ENCODE peak calls at places on chromosomes 5 and 9, in four cellular contexts. One of them, this sample, is unnamed.

GRCh38 chr5:21701317-21701716 is 1151.8 kb downstream of the CDH12 start:
- DNase-seq in Peyer's patch: no peak
- DNase-seq in WERI-Rb-1: no peak
- DNase-seq in substantia nigra: no peak
- DNase-seq in this sample: no peak

GRCh38 chr5:32020271-32020670 is 153.8 kb downstream of the GOLPH3 start:
- DNase-seq in Peyer's patch: no peak
- DNase-seq in WERI-Rb-1: no peak
- DNase-seq in substantia nigra: no peak
- DNase-seq in this sample: no peak

GRCh38 chr9:83130541-83130940 is 67.6 kb upstream of the RASEF start:
- DNase-seq in Peyer's patch: no peak
- DNase-seq in WERI-Rb-1: no peak
- DNase-seq in substantia nigra: no peak
- DNase-seq in this sample: no peak

GRCh38 chr5:57215629-57216195 is 41.9 kb downstream of the GPBP1 start:
- DNase-seq in Peyer's patch: no peak
- DNase-seq in WERI-Rb-1: no peak
- DNase-seq in substantia nigra: no peak
- DNase-seq in this sample: no peak

GRCh38 chr9:92669527-92669889 is 423 bp downstream of the IPPK start:
- DNase-seq in Peyer's patch: no peak
- DNase-seq in WERI-Rb-1: peak
- DNase-seq in substantia nigra: no peak
- DNase-seq in this sample: no peak

GRCh38 chr5:219492-219891 is 1.4 kb downstream of the SDHA start:
- DNase-seq in Peyer's patch: peak
- DNase-seq in WERI-Rb-1: no peak
- DNase-seq in substantia nigra: no peak
- DNase-seq in this sample: no peak

GRCh38 chr5:105677291-105677690 is 1993.4 kb downstream of the EFNA5 start:
- DNase-seq in Peyer's patch: no peak
- DNase-seq in WERI-Rb-1: no peak
- DNase-seq in substantia nigra: no peak
- DNase-seq in this sample: no peak

GRCh38 chr5:89262030-89262429 is 379.0 kb upstream of the MEF2C start:
- DNase-seq in Peyer's patch: no peak
- DNase-seq in WERI-Rb-1: no peak
- DNase-seq in substantia nigra: no peak
- DNase-seq in this sample: no peak

GRCh38 chr5:103422756-103423155 is 139.8 kb downstream of the NUDT12 start:
- DNase-seq in Peyer's patch: no peak
- DNase-seq in WERI-Rb-1: no peak
- DNase-seq in substantia nigra: no peak
- DNase-seq in this sample: no peak

GRCh38 chr5:155116456-155117251 is 103.1 kb downstream of the KIF4B start:
- DNase-seq in Peyer's patch: no peak
- DNase-seq in WERI-Rb-1: no peak
- DNase-seq in substantia nigra: no peak
- DNase-seq in this sample: no peak

GRCh38 chr9:109194157-109194556 is 27.1 kb upstream of the FRRS1L start:
- DNase-seq in Peyer's patch: no peak
- DNase-seq in WERI-Rb-1: no peak
- DNase-seq in substantia nigra: no peak
- DNase-seq in this sample: peak

GRCh38 chr9:135883410-135884089 is 23.8 kb downstream of the CAMSAP1 start:
- DNase-seq in Peyer's patch: no peak
- DNase-seq in WERI-Rb-1: no peak
- DNase-seq in substantia nigra: no peak
- DNase-seq in this sample: no peak

GRCh38 chr5:2640717-2641116 is 110.8 kb downstream of the IRX2 start:
- DNase-seq in Peyer's patch: no peak
- DNase-seq in WERI-Rb-1: no peak
- DNase-seq in substantia nigra: no peak
- DNase-seq in this sample: no peak

GRCh38 chr9:9912459-9912858 is 700.3 kb downstream of the PTPRD start:
- DNase-seq in Peyer's patch: no peak
- DNase-seq in WERI-Rb-1: no peak
- DNase-seq in substantia nigra: no peak
- DNase-seq in this sample: no peak

GRCh38 chr5:134250949-134251348 is 25.1 kb upstream of the PPP2CA start:
- DNase-seq in Peyer's patch: no peak
- DNase-seq in WERI-Rb-1: no peak
- DNase-seq in substantia nigra: no peak
- DNase-seq in this sample: no peak

GRCh38 chr9:133727277-133727875 is 10.8 kb downstream of the SARDH start:
- DNase-seq in Peyer's patch: peak
- DNase-seq in WERI-Rb-1: peak
- DNase-seq in substantia nigra: no peak
- DNase-seq in this sample: no peak

GRCh38 chr9:122180633-122181032 is 20.9 kb downstream of the MORN5 start:
- DNase-seq in Peyer's patch: no peak
- DNase-seq in WERI-Rb-1: no peak
- DNase-seq in substantia nigra: no peak
- DNase-seq in this sample: no peak

GRCh38 chr5:124315746-124316415 is 430.6 kb downstream of the ZNF608 start:
- DNase-seq in Peyer's patch: no peak
- DNase-seq in WERI-Rb-1: no peak
- DNase-seq in substantia nigra: no peak
- DNase-seq in this sample: peak

GRCh38 chr5:19104963-19105362 is 883.0 kb downstream of the CDH18 start:
- DNase-seq in Peyer's patch: no peak
- DNase-seq in WERI-Rb-1: no peak
- DNase-seq in substantia nigra: no peak
- DNase-seq in this sample: no peak

GRCh38 chr5:994821-995220 is 13.8 kb upstream of the NKD2 start:
- DNase-seq in Peyer's patch: no peak
- DNase-seq in WERI-Rb-1: no peak
- DNase-seq in substantia nigra: no peak
- DNase-seq in this sample: no peak

GRCh38 chr5:156208271-156208670 is 118.7 kb upstream of the SGCD start:
- DNase-seq in Peyer's patch: no peak
- DNase-seq in WERI-Rb-1: no peak
- DNase-seq in substantia nigra: no peak
- DNase-seq in this sample: no peak

GRCh38 chr5:111172504-111172903 is 51.7 kb upstream of the CAMK4 start:
- DNase-seq in Peyer's patch: no peak
- DNase-seq in WERI-Rb-1: no peak
- DNase-seq in substantia nigra: no peak
- DNase-seq in this sample: no peak

GRCh38 chr9:27407966-27408365 is 111.0 kb upstream of the EQTN start:
- DNase-seq in Peyer's patch: no peak
- DNase-seq in WERI-Rb-1: no peak
- DNase-seq in substantia nigra: no peak
- DNase-seq in this sample: no peak

GRCh38 chr5:151684690-151685361 is 1.9 kb downstream of the SPARC start:
- DNase-seq in Peyer's patch: no peak
- DNase-seq in WERI-Rb-1: no peak
- DNase-seq in substantia nigra: no peak
- DNase-seq in this sample: peak

GRCh38 chr9:90445391-90445790 is 197.2 kb downstream of the DIRAS2 start:
- DNase-seq in Peyer's patch: no peak
- DNase-seq in WERI-Rb-1: no peak
- DNase-seq in substantia nigra: no peak
- DNase-seq in this sample: no peak

GRCh38 chr5:141771562-141771961 is 89.5 kb upstream of the ARAP3 start:
- DNase-seq in Peyer's patch: no peak
- DNase-seq in WERI-Rb-1: no peak
- DNase-seq in substantia nigra: no peak
- DNase-seq in this sample: no peak

GRCh38 chr5:81303563-81303962 is 2.2 kb downstream of the ZCCHC9 start:
- DNase-seq in Peyer's patch: no peak
- DNase-seq in WERI-Rb-1: no peak
- DNase-seq in substantia nigra: no peak
- DNase-seq in this sample: peak

GRCh38 chr9:14993061-14993800 is 83.0 kb upstream of the FREM1 start:
- DNase-seq in Peyer's patch: peak
- DNase-seq in WERI-Rb-1: peak
- DNase-seq in substantia nigra: peak
- DNase-seq in this sample: peak

GRCh38 chr5:135569755-135570452 is 8.9 kb downstream of the CXCL14 start:
- DNase-seq in Peyer's patch: peak
- DNase-seq in WERI-Rb-1: peak
- DNase-seq in substantia nigra: no peak
- DNase-seq in this sample: no peak

GRCh38 chr9:97406620-97407177 is 5.2 kb upstream of the TDRD7 start:
- DNase-seq in Peyer's patch: no peak
- DNase-seq in WERI-Rb-1: peak
- DNase-seq in substantia nigra: no peak
- DNase-seq in this sample: no peak

This sample was measured in AG09319.